ENCODE peak calls at places on chromosomes 16 and 17, in nine cellular contexts. Z is CD4-positive, alpha-beta T cell; M is BJ; L is renal cortical epithelial cell; Q is activated T-cell treated with anti-CD3 and anti-CD28 coated beads, Interleukin-2, amount 50 U/mL, for 4 hours; G is EH; B is skeletal muscle cell; R is T-cell; U is CD8-positive, alpha-beta memory T cell. F is an unnamed sample.

GRCh38 chr17:5832886-5833285 is 237.3 kb upstream of the WSCD1 start:
- DNase-seq in Z (no peak), M (peak), L (peak), Q (no peak), G (peak), B (peak), R (no peak), U (no peak), F (peak)

GRCh38 chr16:2452650-2453049 is 7.3 kb upstream of the TEDC2 start:
- DNase-seq in Z (no peak), M (no peak), L (no peak), Q (no peak), G (no peak), B (no peak), R (no peak), U (no peak), F (no peak)

GRCh38 chr16:71894921-71895678 is at the start of gene IST1:
- DNase-seq in Z (peak), M (peak), L (peak), Q (peak), G (peak), B (peak), R (peak), U (peak), F (peak)

GRCh38 chr17:35214631-35215273 is 20.6 kb upstream of the SLC35G3 start:
- DNase-seq in Z (peak), M (no peak), L (no peak), Q (no peak), G (no peak), B (no peak), R (peak), U (no peak), F (no peak)

GRCh38 chr17:44279586-44280344 is 11.8 kb upstream of the SLC4A1 start:
- DNase-seq in Z (no peak), M (peak), L (peak), Q (no peak), G (peak), B (peak), R (peak), U (no peak), F (peak)

GRCh38 chr17:48137658-48138057 is 30.1 kb downstream of the SNX11 start:
- DNase-seq in Z (no peak), M (no peak), L (no peak), Q (no peak), G (no peak), B (no peak), R (no peak), U (no peak), F (no peak)

GRCh38 chr17:83148317-83149044 is 69.1 kb downstream of the METRNL start:
- DNase-seq in Z (no peak), M (no peak), L (no peak), Q (no peak), G (no peak), B (no peak), R (no peak), U (no peak), F (no peak)

GRCh38 chr17:27544350-27545131 is 86.4 kb upstream of the LGALS9 start:
- DNase-seq in Z (no peak), M (no peak), L (no peak), Q (no peak), G (no peak), B (peak), R (peak), U (no peak), F (no peak)

GRCh38 chr17:55783684-55784245 is 32.9 kb downstream of the PCTP start:
- DNase-seq in Z (no peak), M (peak), L (no peak), Q (no peak), G (peak), B (peak), R (no peak), U (no peak), F (peak)

GRCh38 chr17:8125947-8126305 is 2.0 kb upstream of the HES7 start:
- DNase-seq in Z (no peak), M (no peak), L (no peak), Q (no peak), G (peak), B (no peak), R (no peak), U (no peak), F (no peak)

GRCh38 chr16:11535494-11535893 is 51.2 kb downstream of the LITAF start:
- DNase-seq in Z (no peak), M (no peak), L (peak), Q (no peak), G (no peak), B (no peak), R (no peak), U (no peak), F (no peak)

GRCh38 chr17:7124923-7125322 is 10.3 kb upstream of the ASGR2 start:
- DNase-seq in Z (no peak), M (no peak), L (no peak), Q (no peak), G (no peak), B (no peak), R (no peak), U (no peak), F (no peak)

GRCh38 chr17:32490101-32490482 is 3.3 kb downstream of the CDK5R1 start:
- DNase-seq in Z (peak), M (no peak), L (no peak), Q (no peak), G (no peak), B (no peak), R (no peak), U (no peak), F (no peak)

GRCh38 chr16:56606071-56606687 is 2.2 kb upstream of the MT2A start:
- DNase-seq in Z (no peak), M (no peak), L (no peak), Q (no peak), G (peak), B (peak), R (no peak), U (no peak), F (no peak)

GRCh38 chr16:82979406-82980111 is 352.8 kb downstream of the CDH13 start:
- DNase-seq in Z (no peak), M (no peak), L (peak), Q (no peak), G (peak), B (no peak), R (no peak), U (no peak), F (no peak)

GRCh38 chr16:69373019-69373418 is 12.8 kb downstream of the TERF2 start:
- DNase-seq in Z (no peak), M (no peak), L (no peak), Q (no peak), G (no peak), B (no peak), R (no peak), U (no peak), F (no peak)

GRCh38 chr17:35973333-35974260 is 7.7 kb downstream of the CCL16 start:
- DNase-seq in Z (no peak), M (no peak), L (no peak), Q (no peak), G (peak), B (no peak), R (no peak), U (no peak), F (no peak)

GRCh38 chr17:64323774-64324173 is 60.7 kb upstream of the TEX2 start:
- DNase-seq in Z (no peak), M (no peak), L (no peak), Q (no peak), G (no peak), B (no peak), R (no peak), U (no peak), F (no peak)

GRCh38 chr16:69820926-69821541 is 58.9 kb downstream of the WWP2 start:
- DNase-seq in Z (no peak), M (peak), L (no peak), Q (no peak), G (peak), B (no peak), R (no peak), U (no peak), F (peak)